ENCODE peak calls at places on chromosome 13, in seven cellular contexts. One of them, this sample, is unnamed.

GRCh38 chr13:76868451-76868850 is 17.8 kb downstream of the KCTD12 start:
- DNase-seq in breast epithelium: no peak
- DNase-seq in dorsolateral prefrontal cortex: no peak
- DNase-seq in effector memory CD4-positive, alpha-beta T cell: no peak
- DNase-seq in tibial nerve: no peak
- DNase-seq in thoracic aorta: no peak
- DNase-seq in CD8-positive, alpha-beta memory T cell: no peak
- DNase-seq in this sample: no peak

GRCh38 chr13:52743988-52744387 is 4.4 kb upstream of the CNMD start:
- DNase-seq in effector memory CD4-positive, alpha-beta T cell: no peak
- DNase-seq in breast epithelium: no peak
- DNase-seq in tibial nerve: no peak
- DNase-seq in thoracic aorta: no peak
- DNase-seq in dorsolateral prefrontal cortex: no peak
- DNase-seq in CD8-positive, alpha-beta memory T cell: no peak
- DNase-seq in this sample: no peak

GRCh38 chr13:57629391-57629804 is 2.1 kb upstream of the PCDH17 start:
- DNase-seq in breast epithelium: peak
- DNase-seq in thoracic aorta: no peak
- DNase-seq in effector memory CD4-positive, alpha-beta T cell: no peak
- DNase-seq in CD8-positive, alpha-beta memory T cell: no peak
- DNase-seq in dorsolateral prefrontal cortex: peak
- DNase-seq in tibial nerve: no peak
- DNase-seq in this sample: no peak

GRCh38 chr13:48873598-48873997 is 102.1 kb upstream of the FNDC3A start:
- DNase-seq in dorsolateral prefrontal cortex: no peak
- DNase-seq in thoracic aorta: no peak
- DNase-seq in breast epithelium: no peak
- DNase-seq in CD8-positive, alpha-beta memory T cell: no peak
- DNase-seq in tibial nerve: no peak
- DNase-seq in effector memory CD4-positive, alpha-beta T cell: no peak
- DNase-seq in this sample: peak

GRCh38 chr13:100115693-100116254 is 26.9 kb downstream of the PCCA start:
- DNase-seq in effector memory CD4-positive, alpha-beta T cell: no peak
- DNase-seq in tibial nerve: no peak
- DNase-seq in breast epithelium: no peak
- DNase-seq in thoracic aorta: no peak
- DNase-seq in dorsolateral prefrontal cortex: no peak
- DNase-seq in CD8-positive, alpha-beta memory T cell: no peak
- DNase-seq in this sample: no peak

GRCh38 chr13:113785051-113786010 is 26.3 kb downstream of the TMEM255B start:
- DNase-seq in breast epithelium: no peak
- DNase-seq in thoracic aorta: no peak
- DNase-seq in dorsolateral prefrontal cortex: no peak
- DNase-seq in CD8-positive, alpha-beta memory T cell: no peak
- DNase-seq in tibial nerve: no peak
- DNase-seq in effector memory CD4-positive, alpha-beta T cell: no peak
- DNase-seq in this sample: peak

GRCh38 chr13:91291078-91291477 is 56.4 kb upstream of the MIR17HG start:
- DNase-seq in dorsolateral prefrontal cortex: no peak
- DNase-seq in thoracic aorta: no peak
- DNase-seq in breast epithelium: no peak
- DNase-seq in CD8-positive, alpha-beta memory T cell: no peak
- DNase-seq in effector memory CD4-positive, alpha-beta T cell: no peak
- DNase-seq in tibial nerve: no peak
- DNase-seq in this sample: no peak

GRCh38 chr13:48731957-48732569 is 78.3 kb downstream of the CYSLTR2 start:
- DNase-seq in tibial nerve: peak
- DNase-seq in breast epithelium: no peak
- DNase-seq in thoracic aorta: no peak
- DNase-seq in dorsolateral prefrontal cortex: no peak
- DNase-seq in CD8-positive, alpha-beta memory T cell: peak
- DNase-seq in effector memory CD4-positive, alpha-beta T cell: peak
- DNase-seq in this sample: no peak

GRCh38 chr13:45370922-45371406 is 30.0 kb upstream of the TPT1 start:
- DNase-seq in CD8-positive, alpha-beta memory T cell: peak
- DNase-seq in dorsolateral prefrontal cortex: peak
- DNase-seq in effector memory CD4-positive, alpha-beta T cell: peak
- DNase-seq in thoracic aorta: peak
- DNase-seq in tibial nerve: peak
- DNase-seq in breast epithelium: peak
- DNase-seq in this sample: no peak

GRCh38 chr13:114131581-114132418 is 623 bp downstream of the RASA3 start:
- DNase-seq in breast epithelium: no peak
- DNase-seq in thoracic aorta: no peak
- DNase-seq in dorsolateral prefrontal cortex: no peak
- DNase-seq in effector memory CD4-positive, alpha-beta T cell: no peak
- DNase-seq in CD8-positive, alpha-beta memory T cell: peak
- DNase-seq in tibial nerve: no peak
- DNase-seq in this sample: no peak

GRCh38 chr13:90222758-90223157 is 1124.7 kb upstream of the MIR17HG start:
- DNase-seq in dorsolateral prefrontal cortex: no peak
- DNase-seq in thoracic aorta: no peak
- DNase-seq in tibial nerve: no peak
- DNase-seq in CD8-positive, alpha-beta memory T cell: no peak
- DNase-seq in breast epithelium: no peak
- DNase-seq in effector memory CD4-positive, alpha-beta T cell: no peak
- DNase-seq in this sample: no peak

GRCh38 chr13:46773556-46773955 is 23.4 kb downstream of the ESD start:
- DNase-seq in breast epithelium: no peak
- DNase-seq in dorsolateral prefrontal cortex: no peak
- DNase-seq in tibial nerve: no peak
- DNase-seq in CD8-positive, alpha-beta memory T cell: no peak
- DNase-seq in effector memory CD4-positive, alpha-beta T cell: no peak
- DNase-seq in thoracic aorta: no peak
- DNase-seq in this sample: no peak

GRCh38 chr13:44309771-44310767 is 63.6 kb upstream of the SERP2 start:
- DNase-seq in effector memory CD4-positive, alpha-beta T cell: no peak
- DNase-seq in tibial nerve: no peak
- DNase-seq in dorsolateral prefrontal cortex: no peak
- DNase-seq in breast epithelium: no peak
- DNase-seq in CD8-positive, alpha-beta memory T cell: no peak
- DNase-seq in thoracic aorta: no peak
- DNase-seq in this sample: no peak

GRCh38 chr13:56861472-56861871 is 279.2 kb upstream of the PRR20A start:
- DNase-seq in thoracic aorta: no peak
- DNase-seq in breast epithelium: no peak
- DNase-seq in dorsolateral prefrontal cortex: no peak
- DNase-seq in tibial nerve: no peak
- DNase-seq in effector memory CD4-positive, alpha-beta T cell: no peak
- DNase-seq in CD8-positive, alpha-beta memory T cell: no peak
- DNase-seq in this sample: no peak

GRCh38 chr13:32881792-32882175 is 134.4 kb upstream of the KL start:
- DNase-seq in breast epithelium: no peak
- DNase-seq in tibial nerve: no peak
- DNase-seq in CD8-positive, alpha-beta memory T cell: no peak
- DNase-seq in thoracic aorta: no peak
- DNase-seq in dorsolateral prefrontal cortex: no peak
- DNase-seq in effector memory CD4-positive, alpha-beta T cell: no peak
- DNase-seq in this sample: no peak

GRCh38 chr13:99642841-99643240 is 141.6 kb downstream of the TM9SF2 start:
- DNase-seq in thoracic aorta: no peak
- DNase-seq in CD8-positive, alpha-beta memory T cell: no peak
- DNase-seq in tibial nerve: no peak
- DNase-seq in breast epithelium: no peak
- DNase-seq in dorsolateral prefrontal cortex: no peak
- DNase-seq in effector memory CD4-positive, alpha-beta T cell: no peak
- DNase-seq in this sample: no peak

GRCh38 chr13:68099616-68100015 is 869.5 kb upstream of the PCDH9 start:
- DNase-seq in dorsolateral prefrontal cortex: no peak
- DNase-seq in breast epithelium: no peak
- DNase-seq in CD8-positive, alpha-beta memory T cell: no peak
- DNase-seq in tibial nerve: no peak
- DNase-seq in thoracic aorta: no peak
- DNase-seq in effector memory CD4-positive, alpha-beta T cell: no peak
- DNase-seq in this sample: no peak

GRCh38 chr13:59834801-59835200 is 328.9 kb downstream of the DIAPH3 start:
- DNase-seq in dorsolateral prefrontal cortex: no peak
- DNase-seq in effector memory CD4-positive, alpha-beta T cell: no peak
- DNase-seq in tibial nerve: no peak
- DNase-seq in breast epithelium: no peak
- DNase-seq in CD8-positive, alpha-beta memory T cell: no peak
- DNase-seq in thoracic aorta: no peak
- DNase-seq in this sample: no peak

DNA sequence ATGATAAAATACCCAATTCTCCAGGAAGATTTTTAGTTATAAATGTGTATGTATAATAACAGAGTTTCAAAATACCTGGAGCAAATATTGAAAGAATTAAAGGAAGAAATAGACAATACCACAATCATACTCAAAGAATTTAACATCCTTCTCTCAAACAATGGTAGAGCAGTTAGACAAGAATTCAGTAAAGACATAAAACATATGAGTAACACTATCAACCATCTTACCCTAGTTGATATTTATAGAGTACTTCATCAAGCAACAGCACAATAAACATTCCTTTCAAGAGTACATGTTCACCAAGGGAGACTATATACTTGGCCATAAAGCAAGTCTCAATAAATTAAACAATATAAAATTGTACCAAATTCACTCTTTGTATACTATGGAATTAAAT is 108.4 kb downstream of the DLEU7 start:
- DNase-seq in CD8-positive, alpha-beta memory T cell: no peak
- DNase-seq in thoracic aorta: no peak
- DNase-seq in effector memory CD4-positive, alpha-beta T cell: no peak
- DNase-seq in dorsolateral prefrontal cortex: no peak
- DNase-seq in breast epithelium: no peak
- DNase-seq in tibial nerve: no peak
- DNase-seq in this sample: no peak
- H3K27ac ChIP-seq in CD8-positive, alpha-beta memory T cell: no peak
- H3K27ac ChIP-seq in thoracic aorta: no peak
- H3K27ac ChIP-seq in effector memory CD4-positive, alpha-beta T cell: no peak
- H3K27ac ChIP-seq in dorsolateral prefrontal cortex: no peak
- H3K27ac ChIP-seq in breast epithelium: no peak
- H3K27ac ChIP-seq in tibial nerve: no peak
- H3K27ac ChIP-seq in this sample: no peak

GRCh38 chr13:107743523-107743922 is 471.8 kb downstream of the LIG4 start:
- DNase-seq in dorsolateral prefrontal cortex: no peak
- DNase-seq in thoracic aorta: no peak
- DNase-seq in tibial nerve: no peak
- DNase-seq in CD8-positive, alpha-beta memory T cell: no peak
- DNase-seq in effector memory CD4-positive, alpha-beta T cell: no peak
- DNase-seq in breast epithelium: no peak
- DNase-seq in this sample: no peak

GRCh38 chr13:107742544-107742943 is 472.8 kb downstream of the LIG4 start:
- DNase-seq in dorsolateral prefrontal cortex: no peak
- DNase-seq in breast epithelium: no peak
- DNase-seq in tibial nerve: no peak
- DNase-seq in thoracic aorta: no peak
- DNase-seq in effector memory CD4-positive, alpha-beta T cell: no peak
- DNase-seq in CD8-positive, alpha-beta memory T cell: no peak
- DNase-seq in this sample: no peak

GRCh38 chr13:107743983-107744382 is 471.4 kb downstream of the LIG4 start:
- DNase-seq in CD8-positive, alpha-beta memory T cell: no peak
- DNase-seq in breast epithelium: no peak
- DNase-seq in tibial nerve: no peak
- DNase-seq in effector memory CD4-positive, alpha-beta T cell: no peak
- DNase-seq in dorsolateral prefrontal cortex: no peak
- DNase-seq in thoracic aorta: no peak
- DNase-seq in this sample: no peak

GRCh38 chr13:107743100-107743499 is 472.2 kb downstream of the LIG4 start:
- DNase-seq in thoracic aorta: no peak
- DNase-seq in breast epithelium: no peak
- DNase-seq in CD8-positive, alpha-beta memory T cell: no peak
- DNase-seq in tibial nerve: no peak
- DNase-seq in dorsolateral prefrontal cortex: no peak
- DNase-seq in effector memory CD4-positive, alpha-beta T cell: no peak
- DNase-seq in this sample: no peak
- H3K27ac ChIP-seq in thoracic aorta: no peak
- H3K27ac ChIP-seq in breast epithelium: no peak
- H3K27ac ChIP-seq in CD8-positive, alpha-beta memory T cell: no peak
- H3K27ac ChIP-seq in tibial nerve: no peak
- H3K27ac ChIP-seq in dorsolateral prefrontal cortex: peak
- H3K27ac ChIP-seq in effector memory CD4-positive, alpha-beta T cell: no peak
- H3K27ac ChIP-seq in this sample: no peak

GRCh38 chr13:27028683-27029480 is 142.7 kb downstream of the USP12 start:
- DNase-seq in tibial nerve: no peak
- DNase-seq in CD8-positive, alpha-beta memory T cell: no peak
- DNase-seq in dorsolateral prefrontal cortex: no peak
- DNase-seq in breast epithelium: no peak
- DNase-seq in effector memory CD4-positive, alpha-beta T cell: no peak
- DNase-seq in thoracic aorta: no peak
- DNase-seq in this sample: no peak
- H3K27ac ChIP-seq in tibial nerve: no peak
- H3K27ac ChIP-seq in CD8-positive, alpha-beta memory T cell: no peak
- H3K27ac ChIP-seq in dorsolateral prefrontal cortex: no peak
- H3K27ac ChIP-seq in breast epithelium: no peak
- H3K27ac ChIP-seq in effector memory CD4-positive, alpha-beta T cell: no peak
- H3K27ac ChIP-seq in thoracic aorta: no peak
- H3K27ac ChIP-seq in this sample: no peak

GRCh38 chr13:107205318-107206112 is 637.6 kb upstream of the ARGLU1 start:
- DNase-seq in CD8-positive, alpha-beta memory T cell: no peak
- DNase-seq in tibial nerve: peak
- DNase-seq in breast epithelium: peak
- DNase-seq in effector memory CD4-positive, alpha-beta T cell: no peak
- DNase-seq in thoracic aorta: no peak
- DNase-seq in dorsolateral prefrontal cortex: peak
- DNase-seq in this sample: no peak

GRCh38 chr13:107200491-107200890 is 632.6 kb upstream of the ARGLU1 start:
- DNase-seq in breast epithelium: no peak
- DNase-seq in tibial nerve: no peak
- DNase-seq in effector memory CD4-positive, alpha-beta T cell: no peak
- DNase-seq in thoracic aorta: no peak
- DNase-seq in dorsolateral prefrontal cortex: no peak
- DNase-seq in CD8-positive, alpha-beta memory T cell: no peak
- DNase-seq in this sample: no peak

GRCh38 chr13:107208889-107209288 is 641.0 kb upstream of the ARGLU1 start:
- DNase-seq in thoracic aorta: no peak
- DNase-seq in effector memory CD4-positive, alpha-beta T cell: no peak
- DNase-seq in tibial nerve: no peak
- DNase-seq in dorsolateral prefrontal cortex: no peak
- DNase-seq in breast epithelium: no peak
- DNase-seq in CD8-positive, alpha-beta memory T cell: no peak
- DNase-seq in this sample: no peak

GRCh38 chr13:107202371-107203023 is 634.6 kb upstream of the ARGLU1 start:
- DNase-seq in effector memory CD4-positive, alpha-beta T cell: no peak
- DNase-seq in CD8-positive, alpha-beta memory T cell: no peak
- DNase-seq in dorsolateral prefrontal cortex: no peak
- DNase-seq in tibial nerve: no peak
- DNase-seq in thoracic aorta: no peak
- DNase-seq in breast epithelium: no peak
- DNase-seq in this sample: no peak

DNA sequence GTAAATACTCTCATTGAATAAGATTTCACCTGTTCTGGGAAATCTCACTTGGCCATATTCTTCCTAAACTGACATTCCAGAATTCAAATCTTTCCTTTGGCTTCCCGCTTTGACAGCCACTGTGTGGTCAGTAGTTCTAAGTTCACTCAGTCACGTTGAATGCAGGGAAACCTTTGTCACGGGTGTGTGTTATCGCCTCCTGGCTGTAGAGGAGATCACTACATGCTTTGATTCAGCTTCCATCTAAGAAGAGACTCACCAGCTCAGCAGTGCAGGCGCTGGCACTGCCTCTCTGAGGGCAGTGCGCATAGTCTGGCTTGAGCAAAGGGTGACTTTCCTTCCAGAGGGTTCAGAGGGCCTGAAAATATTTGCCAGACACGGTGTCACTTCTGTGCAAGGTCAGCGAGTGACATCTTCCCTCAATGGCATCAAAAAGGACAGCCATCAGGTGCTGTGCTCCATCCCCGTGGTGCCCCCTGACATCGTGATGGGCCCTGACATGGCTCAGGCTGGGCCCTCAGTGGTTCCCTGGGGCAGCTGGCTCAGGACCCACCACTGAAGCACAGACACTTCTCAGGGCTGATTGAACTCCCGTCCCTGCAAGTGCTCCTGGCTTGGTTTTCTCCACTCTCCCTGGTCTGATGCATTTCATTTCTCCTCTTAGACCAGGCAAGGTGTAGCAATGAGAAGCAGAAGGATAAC is 635.4 kb upstream of the ARGLU1 start:
- DNase-seq in effector memory CD4-positive, alpha-beta T cell: no peak
- DNase-seq in thoracic aorta: no peak
- DNase-seq in CD8-positive, alpha-beta memory T cell: no peak
- DNase-seq in tibial nerve: no peak
- DNase-seq in dorsolateral prefrontal cortex: no peak
- DNase-seq in breast epithelium: no peak
- DNase-seq in this sample: no peak
- H3K27ac ChIP-seq in effector memory CD4-positive, alpha-beta T cell: no peak
- H3K27ac ChIP-seq in thoracic aorta: no peak
- H3K27ac ChIP-seq in CD8-positive, alpha-beta memory T cell: no peak
- H3K27ac ChIP-seq in tibial nerve: no peak
- H3K27ac ChIP-seq in dorsolateral prefrontal cortex: no peak
- H3K27ac ChIP-seq in breast epithelium: peak
- H3K27ac ChIP-seq in this sample: no peak